ENCODE peak calls at places on chromosomes 6 and 20, in five cellular contexts. F is H9, V is neuronal stem cell, B is mesendoderm, W is IMR-90. J is an unnamed sample.

GRCh38 chr6:123333000-123333756 is 303.6 kb downstream of the TRDN start:
- DNase-seq in F (no peak), V (no peak), B (no peak), W (no peak), J (peak)

GRCh38 chr6:43799671-43800623 is 29.9 kb downstream of the VEGFA start:
- DNase-seq in F (no peak), V (no peak), B (no peak), W (no peak), J (no peak)

GRCh38 chr6:72943699-72944098 is 281.6 kb downstream of the KHDC1L start:
- DNase-seq in F (no peak), V (no peak), B (no peak), W (no peak), J (no peak)

GRCh38 chr20:21571841-21572690 is 58.2 kb upstream of the NKX2-2 start:
- DNase-seq in F (no peak), V (peak), B (peak), W (no peak), J (peak)

GRCh38 chr20:58889334-58890072 is 37.0 kb downstream of the GNAS start:
- DNase-seq in F (no peak), V (no peak), B (no peak), W (no peak), J (no peak)

GRCh38 chr20:57598060-57598459 is 22.2 kb downstream of the ZBP1 start:
- DNase-seq in F (no peak), V (no peak), B (no peak), W (no peak), J (no peak)

GRCh38 chr6:44665143-44665542 is 277.6 kb downstream of the CDC5L start:
- DNase-seq in F (peak), V (no peak), B (no peak), W (no peak), J (no peak)

GRCh38 chr6:133396630-133397335 is 155.6 kb downstream of the EYA4 start:
- DNase-seq in F (no peak), V (no peak), B (no peak), W (peak), J (no peak)

GRCh38 chr6:152380993-152381898 is 255.9 kb downstream of the SYNE1 start:
- DNase-seq in F (peak), V (peak), B (peak), W (peak), J (peak)

GRCh38 chr20:6038256-6038655 is 15.6 kb downstream of the LRRN4 start:
- DNase-seq in F (no peak), V (no peak), B (no peak), W (no peak), J (no peak)

GRCh38 chr6:18656506-18656905 is 269.4 kb downstream of the RNF144B start:
- DNase-seq in F (no peak), V (no peak), B (peak), W (no peak), J (no peak)

DNA sequence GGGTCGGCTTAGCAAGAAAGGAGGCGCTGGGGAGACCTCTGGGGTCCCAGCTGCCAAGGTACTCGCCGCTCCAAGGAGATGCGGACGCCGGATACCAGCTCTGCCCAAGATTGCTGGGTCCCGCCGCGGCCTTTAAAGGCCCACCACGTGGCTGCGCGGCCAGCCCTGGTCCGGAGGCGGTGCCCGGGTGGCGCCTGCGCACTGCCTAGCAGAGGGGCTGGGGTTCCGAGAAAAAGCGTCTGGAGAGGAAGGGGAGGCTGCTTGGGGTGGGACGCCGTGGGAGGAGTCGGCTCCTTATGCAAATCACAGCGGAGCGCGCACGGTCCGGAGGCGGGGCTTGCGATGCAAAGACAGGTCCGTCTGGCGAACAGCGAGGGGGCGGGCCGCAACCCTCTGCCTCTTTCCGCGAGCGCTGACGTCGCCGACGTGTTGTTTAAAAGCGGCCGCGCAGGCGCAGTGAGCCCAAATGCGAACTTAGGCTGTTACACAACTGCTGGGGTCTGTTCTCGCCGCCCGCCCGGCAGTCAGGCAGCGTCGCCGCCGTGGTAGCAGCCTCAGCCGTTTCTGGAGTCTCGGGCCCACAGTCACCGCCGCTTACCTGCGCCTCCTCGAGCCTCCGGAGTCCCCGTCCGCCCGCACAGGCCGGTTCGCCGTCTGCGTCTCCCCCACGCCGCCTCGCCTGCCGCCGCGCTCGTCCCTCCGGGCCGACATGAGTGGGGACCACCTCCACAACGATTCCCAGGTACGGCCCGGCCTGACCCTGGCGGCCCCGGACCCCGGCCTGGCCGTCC is at the start of gene TOP1:
- DNase-seq in F (peak), V (peak), B (peak), W (peak), J (peak)
- H3K18ac ChIP-seq in F (peak), V (peak), B (peak), W (peak), J (peak)

GRCh38 chr20:51797357-51798025 is 4.8 kb downstream of the SALL4 start:
- DNase-seq in F (no peak), V (peak), B (peak), W (peak), J (peak)
- H3K18ac ChIP-seq in F (no peak), V (no peak), B (peak), W (no peak), J (no peak)

GRCh38 chr6:33936911-33937310 is 133.1 kb upstream of the MLN start:
- DNase-seq in F (no peak), V (no peak), B (no peak), W (no peak), J (peak)
- H3K18ac ChIP-seq in F (no peak), V (no peak), B (no peak), W (no peak), J (no peak)

DNA sequence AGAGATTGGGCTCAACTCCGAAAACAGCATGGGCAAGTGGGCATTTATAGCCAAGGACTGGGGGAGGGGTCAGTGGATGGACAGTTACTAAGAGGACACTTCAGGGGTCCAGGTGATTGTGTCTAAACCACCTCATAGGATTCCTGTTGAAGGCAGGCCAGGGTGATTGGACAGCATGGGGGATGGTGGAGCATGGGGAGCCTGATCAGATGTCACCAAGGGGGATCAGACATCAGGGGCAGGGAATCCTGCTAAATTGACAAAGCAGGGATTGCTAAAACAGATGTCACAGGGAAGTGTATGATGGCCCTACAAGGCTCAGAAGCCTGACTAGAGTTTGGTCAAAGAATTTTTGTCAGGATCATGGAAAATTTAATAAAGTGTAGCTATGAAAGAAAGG is 2.4 kb upstream of the PYGB start:
- DNase-seq in F (peak), V (no peak), B (no peak), W (no peak), J (no peak)
- H3K18ac ChIP-seq in F (no peak), V (no peak), B (no peak), W (no peak), J (no peak)

DNA sequence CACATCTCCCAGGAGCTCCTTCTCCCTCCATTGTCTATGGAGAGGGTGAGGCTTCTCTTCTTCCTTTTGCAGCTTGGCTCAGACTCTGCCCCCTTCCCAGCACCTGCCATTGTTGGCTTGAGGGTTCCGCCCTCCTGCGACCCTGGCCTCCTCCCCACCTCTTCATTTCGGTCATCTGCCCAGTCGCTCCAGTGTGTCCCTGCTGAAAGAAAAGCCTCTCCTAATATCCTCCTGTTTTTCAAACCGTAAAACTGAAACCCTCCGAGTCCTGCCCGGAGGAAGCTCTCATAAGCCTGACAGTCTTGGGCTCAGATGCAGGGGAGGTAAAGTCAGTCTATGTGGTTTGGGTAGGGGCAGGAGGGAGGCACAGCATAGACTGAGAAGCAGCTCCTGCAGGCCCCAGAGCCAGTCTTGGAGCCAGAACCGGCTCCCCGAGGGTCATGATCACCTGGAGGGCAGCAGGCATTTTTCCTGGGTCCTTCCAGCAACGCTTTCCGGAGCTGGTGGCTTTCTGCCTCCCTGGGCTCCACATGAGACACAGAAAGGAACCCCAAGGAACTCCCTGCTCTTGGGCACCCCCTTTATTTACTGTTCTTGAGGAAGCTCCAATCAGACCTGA is 235.1 kb downstream of the SMOC2 start:
- DNase-seq in F (no peak), V (no peak), B (no peak), W (no peak), J (no peak)
- H3K18ac ChIP-seq in F (no peak), V (peak), B (no peak), W (no peak), J (no peak)

J was measured in mesenchymal stem cell.